ENCODE peak calls at places on chromosomes 1 and 21, in four cellular contexts. O is K562, P is Panc1, F is heart right ventricle. B is an unnamed sample.

GRCh38 chr21:38088916-38089762 is 167.7 kb upstream of the KCNJ15 start:
- DNase-seq in O (peak; percentile 41), F (no peak), P (no peak), B (no peak)

GRCh38 chr1:15820478-15820877 is 13.0 kb upstream of the UQCRHL start:
- DNase-seq in F (no peak), O (no peak), P (no peak), B (no peak)

GRCh38 chr1:112256413-112256812 is 139.6 kb upstream of the CTTNBP2NL start:
- DNase-seq in P (no peak), O (no peak), F (no peak), B (no peak)

GRCh38 chr1:94098585-94099111 is 22.3 kb downstream of the ABCA4 start:
- DNase-seq in O (no peak), P (no peak), F (no peak), B (no peak)

GRCh38 chr1:24331961-24332673 is 13.0 kb downstream of the GRHL3 start:
- DNase-seq in O (no peak), F (no peak), P (no peak), B (no peak)

GRCh38 chr1:159532922-159533321 is 2.9 kb downstream of the OR10J5 start:
- DNase-seq in F (no peak), O (no peak), P (no peak), B (no peak)

GRCh38 chr1:41535236-41535720 is 50.8 kb upstream of the EDN2 start:
- DNase-seq in F (no peak), P (no peak), O (no peak), B (no peak)

GRCh38 chr1:42004322-42004721 is 85.6 kb upstream of the HIVEP3 start:
- DNase-seq in F (no peak), P (no peak), O (no peak), B (no peak)

GRCh38 chr1:167056529-167057296 is 33.5 kb downstream of the GPA33 start:
- DNase-seq in F (no peak), P (no peak), O (no peak), B (no peak)

GRCh38 chr1:25167269-25168192 is 64.8 kb downstream of the SYF2 start:
- DNase-seq in P (no peak), O (no peak), F (no peak), B (no peak)

GRCh38 chr1:222821239-222821638 is 6.4 kb downstream of the DISP1 start:
- DNase-seq in F (no peak), O (no peak), P (no peak), B (no peak)

GRCh38 chr1:221515496-221515895 is 226.4 kb downstream of the DUSP10 start:
- DNase-seq in F (no peak), P (no peak), O (no peak), B (no peak)

GRCh38 chr1:38728176-38728908 is 131.2 kb downstream of the RRAGC start:
- DNase-seq in O (no peak), F (peak; percentile 55), P (no peak), B (peak; percentile 80)

GRCh38 chr21:33372582-33372981 is 30.6 kb upstream of the IFNGR2 start:
- DNase-seq in P (no peak), F (no peak), O (no peak), B (no peak)

GRCh38 chr1:75787524-75787923 is 1.5 kb downstream of the RABGGTB start:
- DNase-seq in F (no peak), P (no peak), O (peak; percentile 1), B (no peak)
- H3K4me1 ChIP-seq in F (peaks cover 57% of the 10 kb centered on the region), P (peaks cover 39% of the 10 kb centered on the region), O (no peaks in the 10 kb centered on the region), B (peaks cover 26% of the 10 kb centered on the region)

DNA sequence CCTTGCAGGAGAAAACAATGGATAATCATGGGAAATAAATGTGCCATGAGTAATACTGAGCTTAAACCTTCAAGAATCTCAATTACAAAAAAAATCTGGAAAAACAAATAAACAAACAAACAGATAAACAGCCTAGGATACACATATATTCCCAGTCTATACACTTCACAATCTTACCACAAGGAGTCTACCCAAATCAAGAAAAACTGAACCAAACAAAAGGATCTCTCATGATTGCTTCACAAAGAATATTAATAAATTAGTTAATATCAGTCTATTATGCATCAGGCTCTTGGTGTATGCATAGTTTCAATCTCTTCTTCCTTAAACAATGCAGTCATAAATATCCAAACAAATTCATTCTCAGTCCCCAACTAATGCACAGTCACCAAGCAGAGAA is 3.2 kb upstream of the ESRRG start:
- DNase-seq in O (no peak), P (no peak), F (no peak), B (no peak)
- H3K4me1 ChIP-seq in O (no peaks in the 10 kb centered on the region), P (peaks cover 6% of the 10 kb centered on the region), F (no peaks in the 10 kb centered on the region), B (peaks cover 60% of the 10 kb centered on the region)

DNA sequence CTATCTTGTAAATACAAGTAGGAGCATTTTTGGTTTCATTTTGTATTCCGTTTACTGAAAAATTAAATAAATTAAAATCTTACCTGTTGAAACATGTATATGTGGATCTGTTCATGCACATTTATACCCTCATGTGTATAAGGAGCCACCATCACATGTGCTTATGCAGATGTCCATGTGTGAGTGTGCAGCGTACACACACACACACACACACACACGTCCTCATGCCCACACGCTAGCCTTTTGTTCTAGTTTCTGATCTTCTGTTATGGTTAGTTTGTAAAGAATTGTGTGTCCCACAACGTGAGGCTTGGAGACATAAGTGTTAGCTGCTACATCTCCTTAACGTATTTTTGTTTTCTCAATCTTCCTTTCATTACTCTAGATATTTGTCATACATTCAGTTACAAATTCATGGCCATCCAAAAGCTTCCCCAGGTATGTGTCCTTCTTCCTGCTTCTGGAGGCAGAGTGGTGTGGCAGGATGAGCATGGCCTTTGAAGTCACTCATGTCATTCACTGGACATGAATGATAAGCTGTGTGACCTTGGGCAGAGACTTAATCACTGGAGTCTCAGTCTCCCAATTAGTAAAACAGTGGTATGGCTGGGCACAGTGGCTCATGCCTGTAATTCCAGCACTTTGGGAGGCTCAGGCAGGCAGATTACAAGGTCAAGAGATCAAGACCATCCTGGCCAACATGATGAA is 54.6 kb downstream of the TENT5C start:
- DNase-seq in F (no peak), P (no peak), O (peak; percentile 53), B (no peak)
- H3K4me1 ChIP-seq in F (peaks cover 13% of the 10 kb centered on the region), P (peaks cover 25% of the 10 kb centered on the region), O (peaks cover 44% of the 10 kb centered on the region), B (no peaks in the 10 kb centered on the region)

DNA sequence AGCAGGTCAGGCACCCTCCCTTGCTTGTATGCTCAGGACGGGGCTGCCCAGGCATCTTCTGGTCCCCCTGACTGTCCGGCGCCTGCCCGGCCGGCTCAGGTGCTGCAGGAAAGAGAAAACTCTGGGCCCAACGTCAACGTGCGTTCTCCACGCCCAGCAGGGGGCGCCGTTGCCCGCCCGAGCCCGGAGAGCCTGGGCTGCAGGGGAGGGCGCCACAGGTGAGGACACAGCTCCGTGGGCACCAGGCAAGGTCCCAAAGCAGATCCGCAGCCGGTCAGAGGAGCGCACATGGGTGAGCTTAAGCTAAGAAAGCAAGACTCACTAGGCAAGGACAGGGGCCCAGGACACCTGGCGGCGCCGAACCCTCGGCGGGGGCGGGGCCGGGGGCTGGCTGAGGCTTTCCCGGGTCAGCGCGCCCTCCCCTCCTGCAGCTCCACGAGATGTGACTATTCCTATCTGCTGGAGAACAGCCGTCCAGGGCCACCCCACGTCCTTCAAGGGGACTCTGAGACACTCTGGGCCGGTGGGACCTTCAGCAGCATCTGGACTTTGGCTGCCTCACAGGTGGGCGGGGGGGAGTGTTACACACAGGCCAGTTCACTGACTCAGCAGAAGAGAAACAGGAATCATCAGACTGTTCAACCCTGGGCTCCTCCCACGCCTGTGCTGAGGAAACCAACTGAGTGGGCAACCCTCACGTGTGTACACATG is 29.3 kb downstream of the KRTAP10-1 start:
- DNase-seq in F (peak; percentile 23), O (peak; percentile 90), P (no peak), B (peak; percentile 26)
- H3K4me1 ChIP-seq in F (peaks cover 10% of the 10 kb centered on the region), O (peaks cover 18% of the 10 kb centered on the region), P (no peaks in the 10 kb centered on the region), B (no peaks in the 10 kb centered on the region)

DNA sequence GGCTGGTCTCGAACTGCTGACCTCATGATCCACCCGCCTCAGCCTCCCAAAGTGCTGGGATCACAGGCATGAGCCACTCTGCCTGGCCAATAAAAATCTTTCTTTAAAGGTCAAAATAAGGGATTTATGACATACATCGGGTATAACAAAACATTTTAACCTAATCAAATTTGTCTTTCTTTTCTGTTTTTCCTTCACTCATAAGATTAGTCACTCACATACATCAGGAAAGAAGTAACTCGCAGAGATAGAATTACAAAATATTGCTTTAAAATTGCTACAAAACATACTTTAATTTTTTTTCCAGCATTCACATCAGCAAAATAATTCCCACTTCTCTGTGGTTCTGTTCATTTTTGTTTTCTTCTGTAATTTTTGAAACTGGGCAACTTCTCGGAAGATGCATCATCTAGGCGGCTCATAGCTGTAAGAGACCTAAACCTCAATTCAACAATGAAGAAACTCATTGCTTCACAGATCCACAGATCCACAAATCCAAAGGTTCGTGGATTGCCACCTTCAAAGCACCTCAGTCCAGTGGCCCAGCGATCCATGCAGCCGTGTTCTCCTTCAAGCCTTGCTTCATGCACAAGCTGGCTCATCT is 39.7 kb downstream of the NEK2 start:
- DNase-seq in O (no peak), F (no peak), P (no peak), B (no peak)
- H3K4me1 ChIP-seq in O (peaks cover 28% of the 10 kb centered on the region), F (peaks cover 36% of the 10 kb centered on the region), P (peaks cover 32% of the 10 kb centered on the region), B (peaks cover 5% of the 10 kb centered on the region)

GRCh38 chr1:206721454-206721853 is 36.7 kb downstream of the MAPKAPK2 start:
- DNase-seq in P (no peak), O (no peak), F (no peak), B (no peak)

GRCh38 chr1:206716519-206717236 is 32.0 kb downstream of the MAPKAPK2 start:
- DNase-seq in P (no peak), O (no peak), F (no peak), B (no peak)

GRCh38 chr1:206717237-206717989 is 32.7 kb downstream of the MAPKAPK2 start:
- DNase-seq in F (no peak), P (no peak), O (no peak), B (no peak)

GRCh38 chr1:206715552-206716518 is 31.1 kb downstream of the MAPKAPK2 start:
- DNase-seq in P (no peak), O (no peak), F (no peak), B (no peak)

DNA sequence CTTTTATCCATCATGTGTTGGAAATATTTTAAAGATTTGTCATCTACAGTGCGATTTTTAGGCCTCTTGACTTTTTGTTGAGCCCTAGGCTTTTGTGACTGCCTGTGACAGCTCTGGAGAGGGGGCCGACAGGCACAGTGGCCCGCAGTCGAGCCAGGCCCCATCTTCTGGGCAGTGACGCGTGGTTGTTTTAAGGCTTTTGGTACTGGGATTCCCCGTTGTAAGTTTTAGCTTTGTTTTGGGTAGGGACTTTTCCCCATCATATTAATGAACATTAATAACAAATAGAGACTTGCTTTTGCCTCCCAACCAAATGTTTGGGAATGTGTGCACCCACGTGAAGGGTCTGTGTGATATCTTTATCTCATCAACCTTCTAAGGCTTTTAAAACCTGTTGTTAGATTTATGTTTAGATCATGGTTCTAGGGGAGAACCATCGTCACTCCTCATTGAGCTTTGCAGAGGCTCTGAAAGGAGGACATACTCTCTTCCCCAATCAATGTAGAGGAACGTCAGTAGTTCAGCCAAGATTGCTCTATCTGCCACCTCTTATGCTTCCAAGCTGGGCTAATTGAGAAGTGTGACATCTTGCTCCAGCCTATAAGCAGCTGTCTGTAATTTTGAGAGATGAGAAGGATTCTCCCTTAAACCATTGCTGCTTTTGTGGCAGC is 34.6 kb downstream of the MAPKAPK2 start:
- DNase-seq in P (no peak), O (no peak), F (no peak), B (no peak)
- H3K4me1 ChIP-seq in P (peaks cover 19% of the 10 kb centered on the region), O (peaks cover 38% of the 10 kb centered on the region), F (peaks cover 100% of the 10 kb centered on the region), B (no peaks in the 10 kb centered on the region)